ENCODE peak calls at places on chromosomes 13 and 19, in nine cellular contexts. One of them, this sample, is unnamed.
A peak's percentile ranks its signal among the peaks of the same experiment; 100 is the strongest.

GRCh38 chr13:48908381-48909087 is 67.2 kb upstream of the FNDC3A start:
- DNase-seq in lung microvascular endothelial cell: peak; percentile 6
- DNase-seq in midbrain: no peak
- DNase-seq in stimulated activated CD4-positive, alpha-beta T cell treated with anti-CD3 and anti-CD28 coated beads, Interleukin-1b, Interleukin-23, amount 100 ng/mL, for 1 hour: no peak
- DNase-seq in fibroblast of the conjunctiva: peak; percentile 42
- DNase-seq in NCI-H524 treated with DMSO at 0.1 percent for 48 hours: no peak
- DNase-seq in iPS DF 6.9: no peak
- DNase-seq in GM23338: no peak
- DNase-seq in activated CD4-positive, alpha-beta T cell treated with anti-CD3 and anti-CD28 coated beads for 24 hours: no peak
- DNase-seq in this sample: no peak

GRCh38 chr13:103033999-103034398 is 32.2 kb downstream of the SLC10A2 start:
- DNase-seq in GM23338: no peak
- DNase-seq in stimulated activated CD4-positive, alpha-beta T cell treated with anti-CD3 and anti-CD28 coated beads, Interleukin-1b, Interleukin-23, amount 100 ng/mL, for 1 hour: no peak
- DNase-seq in fibroblast of the conjunctiva: no peak
- DNase-seq in midbrain: no peak
- DNase-seq in NCI-H524 treated with DMSO at 0.1 percent for 48 hours: no peak
- DNase-seq in lung microvascular endothelial cell: no peak
- DNase-seq in activated CD4-positive, alpha-beta T cell treated with anti-CD3 and anti-CD28 coated beads for 24 hours: no peak
- DNase-seq in iPS DF 6.9: no peak
- DNase-seq in this sample: no peak

GRCh38 chr13:110433014-110433413 is 125.9 kb downstream of the COL4A2 start:
- DNase-seq in fibroblast of the conjunctiva: no peak
- DNase-seq in NCI-H524 treated with DMSO at 0.1 percent for 48 hours: no peak
- DNase-seq in stimulated activated CD4-positive, alpha-beta T cell treated with anti-CD3 and anti-CD28 coated beads, Interleukin-1b, Interleukin-23, amount 100 ng/mL, for 1 hour: no peak
- DNase-seq in lung microvascular endothelial cell: peak; percentile 52
- DNase-seq in midbrain: no peak
- DNase-seq in activated CD4-positive, alpha-beta T cell treated with anti-CD3 and anti-CD28 coated beads for 24 hours: no peak
- DNase-seq in iPS DF 6.9: no peak
- DNase-seq in GM23338: no peak
- DNase-seq in this sample: peak; percentile 51

GRCh38 chr19:49744946-49745381 is 18.1 kb downstream of the TSKS start:
- DNase-seq in activated CD4-positive, alpha-beta T cell treated with anti-CD3 and anti-CD28 coated beads for 24 hours: no peak
- DNase-seq in lung microvascular endothelial cell: no peak
- DNase-seq in stimulated activated CD4-positive, alpha-beta T cell treated with anti-CD3 and anti-CD28 coated beads, Interleukin-1b, Interleukin-23, amount 100 ng/mL, for 1 hour: no peak
- DNase-seq in midbrain: no peak
- DNase-seq in iPS DF 6.9: peak; percentile 39
- DNase-seq in fibroblast of the conjunctiva: no peak
- DNase-seq in NCI-H524 treated with DMSO at 0.1 percent for 48 hours: no peak
- DNase-seq in GM23338: peak; percentile 91
- DNase-seq in this sample: no peak

GRCh38 chr13:97849305-97849704 is 104.2 kb upstream of the IPO5 start:
- DNase-seq in GM23338: peak; percentile 73
- DNase-seq in stimulated activated CD4-positive, alpha-beta T cell treated with anti-CD3 and anti-CD28 coated beads, Interleukin-1b, Interleukin-23, amount 100 ng/mL, for 1 hour: no peak
- DNase-seq in activated CD4-positive, alpha-beta T cell treated with anti-CD3 and anti-CD28 coated beads for 24 hours: no peak
- DNase-seq in iPS DF 6.9: no peak
- DNase-seq in NCI-H524 treated with DMSO at 0.1 percent for 48 hours: no peak
- DNase-seq in midbrain: no peak
- DNase-seq in lung microvascular endothelial cell: peak; percentile 48
- DNase-seq in fibroblast of the conjunctiva: no peak
- DNase-seq in this sample: no peak

GRCh38 chr13:99347911-99348451 is 40.8 kb upstream of the GPR183 start:
- DNase-seq in iPS DF 6.9: no peak
- DNase-seq in NCI-H524 treated with DMSO at 0.1 percent for 48 hours: no peak
- DNase-seq in midbrain: no peak
- DNase-seq in stimulated activated CD4-positive, alpha-beta T cell treated with anti-CD3 and anti-CD28 coated beads, Interleukin-1b, Interleukin-23, amount 100 ng/mL, for 1 hour: no peak
- DNase-seq in lung microvascular endothelial cell: no peak
- DNase-seq in activated CD4-positive, alpha-beta T cell treated with anti-CD3 and anti-CD28 coated beads for 24 hours: no peak
- DNase-seq in GM23338: no peak
- DNase-seq in fibroblast of the conjunctiva: no peak
- DNase-seq in this sample: no peak

GRCh38 chr13:65966991-65967451 is 1263.1 kb downstream of the PCDH9 start:
- DNase-seq in iPS DF 6.9: peak; percentile 58
- DNase-seq in NCI-H524 treated with DMSO at 0.1 percent for 48 hours: peak; percentile 3
- DNase-seq in lung microvascular endothelial cell: peak; percentile 11
- DNase-seq in GM23338: peak; percentile 88
- DNase-seq in fibroblast of the conjunctiva: no peak
- DNase-seq in stimulated activated CD4-positive, alpha-beta T cell treated with anti-CD3 and anti-CD28 coated beads, Interleukin-1b, Interleukin-23, amount 100 ng/mL, for 1 hour: no peak
- DNase-seq in activated CD4-positive, alpha-beta T cell treated with anti-CD3 and anti-CD28 coated beads for 24 hours: no peak
- DNase-seq in midbrain: no peak
- DNase-seq in this sample: no peak

GRCh38 chr19:418761-419632 is 10.1 kb upstream of the C2CD4C start:
- DNase-seq in stimulated activated CD4-positive, alpha-beta T cell treated with anti-CD3 and anti-CD28 coated beads, Interleukin-1b, Interleukin-23, amount 100 ng/mL, for 1 hour: no peak
- DNase-seq in GM23338: no peak
- DNase-seq in lung microvascular endothelial cell: peak; percentile 25
- DNase-seq in fibroblast of the conjunctiva: no peak
- DNase-seq in NCI-H524 treated with DMSO at 0.1 percent for 48 hours: no peak
- DNase-seq in iPS DF 6.9: no peak
- DNase-seq in midbrain: no peak
- DNase-seq in activated CD4-positive, alpha-beta T cell treated with anti-CD3 and anti-CD28 coated beads for 24 hours: no peak
- DNase-seq in this sample: no peak

GRCh38 chr19:3687774-3688706 is 12.2 kb downstream of the PIP5K1C start:
- DNase-seq in activated CD4-positive, alpha-beta T cell treated with anti-CD3 and anti-CD28 coated beads for 24 hours: no peak
- DNase-seq in GM23338: peak; percentile 71
- DNase-seq in stimulated activated CD4-positive, alpha-beta T cell treated with anti-CD3 and anti-CD28 coated beads, Interleukin-1b, Interleukin-23, amount 100 ng/mL, for 1 hour: no peak
- DNase-seq in NCI-H524 treated with DMSO at 0.1 percent for 48 hours: no peak
- DNase-seq in iPS DF 6.9: no peak
- DNase-seq in lung microvascular endothelial cell: no peak
- DNase-seq in fibroblast of the conjunctiva: no peak
- DNase-seq in midbrain: no peak
- DNase-seq in this sample: no peak

GRCh38 chr13:77692746-77693448 is 4.6 kb upstream of the SLAIN1 start:
- DNase-seq in fibroblast of the conjunctiva: no peak
- DNase-seq in midbrain: peak; percentile 66
- DNase-seq in stimulated activated CD4-positive, alpha-beta T cell treated with anti-CD3 and anti-CD28 coated beads, Interleukin-1b, Interleukin-23, amount 100 ng/mL, for 1 hour: no peak
- DNase-seq in activated CD4-positive, alpha-beta T cell treated with anti-CD3 and anti-CD28 coated beads for 24 hours: no peak
- DNase-seq in lung microvascular endothelial cell: no peak
- DNase-seq in NCI-H524 treated with DMSO at 0.1 percent for 48 hours: no peak
- DNase-seq in GM23338: no peak
- DNase-seq in iPS DF 6.9: no peak
- DNase-seq in this sample: no peak

GRCh38 chr19:40798223-40798996 is 581 bp upstream of the EGLN2 start:
- DNase-seq in activated CD4-positive, alpha-beta T cell treated with anti-CD3 and anti-CD28 coated beads for 24 hours: peak; percentile 100
- DNase-seq in NCI-H524 treated with DMSO at 0.1 percent for 48 hours: peak; percentile 97
- DNase-seq in GM23338: peak; percentile 100
- DNase-seq in fibroblast of the conjunctiva: peak; percentile 99
- DNase-seq in iPS DF 6.9: peak; percentile 98
- DNase-seq in stimulated activated CD4-positive, alpha-beta T cell treated with anti-CD3 and anti-CD28 coated beads, Interleukin-1b, Interleukin-23, amount 100 ng/mL, for 1 hour: peak; percentile 100
- DNase-seq in lung microvascular endothelial cell: peak; percentile 100
- DNase-seq in midbrain: peak; percentile 99
- DNase-seq in this sample: peak; percentile 100

GRCh38 chr13:100828226-100828625 is 153.6 kb upstream of the TMTC4 start:
- DNase-seq in iPS DF 6.9: peak; percentile 13
- DNase-seq in midbrain: no peak
- DNase-seq in activated CD4-positive, alpha-beta T cell treated with anti-CD3 and anti-CD28 coated beads for 24 hours: no peak
- DNase-seq in fibroblast of the conjunctiva: no peak
- DNase-seq in GM23338: peak; percentile 70
- DNase-seq in stimulated activated CD4-positive, alpha-beta T cell treated with anti-CD3 and anti-CD28 coated beads, Interleukin-1b, Interleukin-23, amount 100 ng/mL, for 1 hour: no peak
- DNase-seq in NCI-H524 treated with DMSO at 0.1 percent for 48 hours: peak; percentile 9
- DNase-seq in lung microvascular endothelial cell: no peak
- DNase-seq in this sample: no peak